ENCODE peak calls at places on chromosomes 5 and 9, in six cellular contexts. One of them, this sample, is unnamed.

GRCh38 chr9:120532475-120532874 is 47.5 kb downstream of the CDK5RAP2 start:
- DNase-seq in amniotic stem cell: no peak
- DNase-seq in HAP-1: no peak
- DNase-seq in GDM1: no peak
- DNase-seq in RWPE1: peak
- DNase-seq in NT2/D1: no peak
- DNase-seq in this sample: no peak

GRCh38 chr5:151491059-151491458 is 43.7 kb downstream of the SLC36A1 start:
- DNase-seq in amniotic stem cell: no peak
- DNase-seq in HAP-1: no peak
- DNase-seq in GDM1: no peak
- DNase-seq in RWPE1: no peak
- DNase-seq in NT2/D1: no peak
- DNase-seq in this sample: no peak

GRCh38 chr9:109143881-109144562 is 23.0 kb downstream of the FRRS1L start:
- DNase-seq in amniotic stem cell: no peak
- DNase-seq in HAP-1: peak
- DNase-seq in GDM1: no peak
- DNase-seq in RWPE1: peak
- DNase-seq in NT2/D1: no peak
- DNase-seq in this sample: peak

GRCh38 chr9:128358861-128359260 is 12.3 kb upstream of the URM1 start:
- DNase-seq in amniotic stem cell: no peak
- DNase-seq in HAP-1: no peak
- DNase-seq in GDM1: no peak
- DNase-seq in RWPE1: no peak
- DNase-seq in NT2/D1: no peak
- DNase-seq in this sample: no peak

GRCh38 chr9:127589955-127590370 is 22.1 kb upstream of the STXBP1 start:
- DNase-seq in amniotic stem cell: peak
- DNase-seq in HAP-1: peak
- DNase-seq in GDM1: no peak
- DNase-seq in RWPE1: peak
- DNase-seq in NT2/D1: peak
- DNase-seq in this sample: peak

GRCh38 chr9:76692448-76693129 is 71.6 kb upstream of the PCA3 start:
- DNase-seq in amniotic stem cell: no peak
- DNase-seq in HAP-1: no peak
- DNase-seq in GDM1: no peak
- DNase-seq in RWPE1: no peak
- DNase-seq in NT2/D1: no peak
- DNase-seq in this sample: no peak

GRCh38 chr5:125526940-125527339 is 780.5 kb upstream of the ZNF608 start:
- DNase-seq in amniotic stem cell: no peak
- DNase-seq in HAP-1: no peak
- DNase-seq in GDM1: no peak
- DNase-seq in RWPE1: no peak
- DNase-seq in NT2/D1: no peak
- DNase-seq in this sample: no peak

GRCh38 chr5:76763136-76763535 is 47.2 kb downstream of the F2R start:
- DNase-seq in amniotic stem cell: no peak
- DNase-seq in HAP-1: no peak
- DNase-seq in GDM1: no peak
- DNase-seq in RWPE1: peak
- DNase-seq in NT2/D1: no peak
- DNase-seq in this sample: no peak

GRCh38 chr5:151213803-151214613 is 9.9 kb downstream of the CCDC69 start:
- DNase-seq in amniotic stem cell: no peak
- DNase-seq in HAP-1: peak
- DNase-seq in GDM1: peak
- DNase-seq in RWPE1: no peak
- DNase-seq in NT2/D1: no peak
- DNase-seq in this sample: no peak

GRCh38 chr9:5629312-5630037 is 568 bp downstream of the RIC1 start:
- DNase-seq in amniotic stem cell: no peak
- DNase-seq in HAP-1: peak
- DNase-seq in GDM1: peak
- DNase-seq in RWPE1: peak
- DNase-seq in NT2/D1: no peak
- DNase-seq in this sample: peak

GRCh38 chr9:113154471-113154870 is 3.7 kb downstream of the SLC31A2 start:
- DNase-seq in amniotic stem cell: no peak
- DNase-seq in HAP-1: no peak
- DNase-seq in GDM1: no peak
- DNase-seq in RWPE1: peak
- DNase-seq in NT2/D1: no peak
- DNase-seq in this sample: no peak

GRCh38 chr9:1025131-1025530 is 25.0 kb upstream of the DMRT2 start:
- DNase-seq in amniotic stem cell: no peak
- DNase-seq in HAP-1: no peak
- DNase-seq in GDM1: no peak
- DNase-seq in RWPE1: no peak
- DNase-seq in NT2/D1: peak
- DNase-seq in this sample: no peak

GRCh38 chr9:76703270-76703669 is 61.0 kb upstream of the PCA3 start:
- DNase-seq in amniotic stem cell: no peak
- DNase-seq in HAP-1: no peak
- DNase-seq in GDM1: no peak
- DNase-seq in RWPE1: no peak
- DNase-seq in NT2/D1: no peak
- DNase-seq in this sample: no peak

GRCh38 chr9:136148766-136149165 is 30.1 kb upstream of the TMEM250 start:
- DNase-seq in amniotic stem cell: no peak
- DNase-seq in HAP-1: no peak
- DNase-seq in GDM1: no peak
- DNase-seq in RWPE1: no peak
- DNase-seq in NT2/D1: no peak
- DNase-seq in this sample: no peak

GRCh38 chr5:96093340-96093739 is 131.7 kb upstream of the ELL2 start:
- DNase-seq in amniotic stem cell: no peak
- DNase-seq in HAP-1: no peak
- DNase-seq in GDM1: no peak
- DNase-seq in RWPE1: no peak
- DNase-seq in NT2/D1: no peak
- DNase-seq in this sample: peak

GRCh38 chr9:88748566-88749238 is 213.7 kb downstream of the NXNL2 start:
- DNase-seq in amniotic stem cell: no peak
- DNase-seq in HAP-1: no peak
- DNase-seq in GDM1: no peak
- DNase-seq in RWPE1: no peak
- DNase-seq in NT2/D1: no peak
- DNase-seq in this sample: no peak

GRCh38 chr5:10471672-10472071 is 30.0 kb downstream of the ROPN1L start:
- DNase-seq in amniotic stem cell: no peak
- DNase-seq in HAP-1: no peak
- DNase-seq in GDM1: no peak
- DNase-seq in RWPE1: no peak
- DNase-seq in NT2/D1: no peak
- DNase-seq in this sample: no peak

GRCh38 chr9:115969096-115969495 is 184.5 kb upstream of the PAPPA start:
- DNase-seq in amniotic stem cell: no peak
- DNase-seq in HAP-1: no peak
- DNase-seq in GDM1: no peak
- DNase-seq in RWPE1: peak
- DNase-seq in NT2/D1: no peak
- DNase-seq in this sample: no peak

GRCh38 chr9:111458139-111459009 is 25.8 kb downstream of the ECPAS start:
- DNase-seq in amniotic stem cell: no peak
- DNase-seq in HAP-1: no peak
- DNase-seq in GDM1: no peak
- DNase-seq in RWPE1: no peak
- DNase-seq in NT2/D1: no peak
- DNase-seq in this sample: no peak

GRCh38 chr9:133708770-133709611 is 29.2 kb downstream of the SARDH start:
- DNase-seq in amniotic stem cell: no peak
- DNase-seq in HAP-1: no peak
- DNase-seq in GDM1: no peak
- DNase-seq in RWPE1: no peak
- DNase-seq in NT2/D1: no peak
- DNase-seq in this sample: no peak

GRCh38 chr5:61732376-61732775 is 400.3 kb downstream of the ZSWIM6 start:
- DNase-seq in amniotic stem cell: no peak
- DNase-seq in HAP-1: no peak
- DNase-seq in GDM1: no peak
- DNase-seq in RWPE1: no peak
- DNase-seq in NT2/D1: no peak
- DNase-seq in this sample: no peak

GRCh38 chr9:3441197-3441816 is 84.5 kb downstream of the RFX3 start:
- DNase-seq in amniotic stem cell: peak
- DNase-seq in HAP-1: peak
- DNase-seq in GDM1: peak
- DNase-seq in RWPE1: peak
- DNase-seq in NT2/D1: peak
- DNase-seq in this sample: peak

GRCh38 chr9:104810421-104811339 is 46.8 kb downstream of the NIPSNAP3B start:
- DNase-seq in amniotic stem cell: no peak
- DNase-seq in HAP-1: no peak
- DNase-seq in GDM1: no peak
- DNase-seq in RWPE1: peak
- DNase-seq in NT2/D1: no peak
- DNase-seq in this sample: peak

GRCh38 chr5:1204693-1205242 is 3.4 kb downstream of the SLC6A19 start:
- DNase-seq in amniotic stem cell: no peak
- DNase-seq in HAP-1: peak
- DNase-seq in GDM1: no peak
- DNase-seq in RWPE1: no peak
- DNase-seq in NT2/D1: peak
- DNase-seq in this sample: peak

GRCh38 chr5:115351356-115352195 is 55.1 kb upstream of the CCDC112 start:
- DNase-seq in amniotic stem cell: peak
- DNase-seq in HAP-1: no peak
- DNase-seq in GDM1: no peak
- DNase-seq in RWPE1: peak
- DNase-seq in NT2/D1: no peak
- DNase-seq in this sample: no peak

GRCh38 chr5:149617760-149618306 is 36.5 kb downstream of the ARHGEF37 start:
- DNase-seq in amniotic stem cell: no peak
- DNase-seq in HAP-1: no peak
- DNase-seq in GDM1: no peak
- DNase-seq in RWPE1: no peak
- DNase-seq in NT2/D1: no peak
- DNase-seq in this sample: no peak

GRCh38 chr5:90135979-90136378 is 273.6 kb downstream of the CETN3 start:
- DNase-seq in amniotic stem cell: no peak
- DNase-seq in HAP-1: peak
- DNase-seq in GDM1: no peak
- DNase-seq in RWPE1: no peak
- DNase-seq in NT2/D1: peak
- DNase-seq in this sample: peak

This sample was measured in HT-29.